ENCODE peak calls at places on chromosome 11, in eight cellular contexts. One of them, this sample, is unnamed.

GRCh38 chr11:46369458-46370152 is 11.9 kb upstream of the MDK start:
- DNase-seq in AG10803: peak
- DNase-seq in A549: peak
- DNase-seq in GM23248: peak
- DNase-seq in BJ: no peak
- DNase-seq in body of pancreas: no peak
- DNase-seq in AG04450: peak
- DNase-seq in astrocyte of the spinal cord: peak
- DNase-seq in this sample: peak

GRCh38 chr11:94553938-94554337 is 10.2 kb downstream of the FUT4 start:
- DNase-seq in AG10803: no peak
- DNase-seq in A549: no peak
- DNase-seq in GM23248: peak
- DNase-seq in BJ: no peak
- DNase-seq in body of pancreas: no peak
- DNase-seq in AG04450: peak
- DNase-seq in astrocyte of the spinal cord: peak
- DNase-seq in this sample: peak

GRCh38 chr11:70834277-70834940 is 418.0 kb downstream of the SHANK2 start:
- DNase-seq in AG10803: no peak
- DNase-seq in A549: no peak
- DNase-seq in GM23248: no peak
- DNase-seq in BJ: no peak
- DNase-seq in body of pancreas: no peak
- DNase-seq in AG04450: no peak
- DNase-seq in astrocyte of the spinal cord: no peak
- DNase-seq in this sample: no peak

GRCh38 chr11:48384670-48385069 is 18.4 kb upstream of the OR4C5 start:
- DNase-seq in AG10803: no peak
- DNase-seq in A549: peak
- DNase-seq in GM23248: no peak
- DNase-seq in BJ: no peak
- DNase-seq in body of pancreas: no peak
- DNase-seq in AG04450: no peak
- DNase-seq in astrocyte of the spinal cord: no peak
- DNase-seq in this sample: no peak

GRCh38 chr11:86896486-86896885 is 58.7 kb downstream of the FZD4 start:
- DNase-seq in AG10803: peak
- DNase-seq in A549: no peak
- DNase-seq in GM23248: peak
- DNase-seq in BJ: peak
- DNase-seq in body of pancreas: no peak
- DNase-seq in AG04450: peak
- DNase-seq in astrocyte of the spinal cord: peak
- DNase-seq in this sample: peak

GRCh38 chr11:57116654-57117053 is 65.1 kb upstream of the LRRC55 start:
- DNase-seq in AG10803: peak
- DNase-seq in A549: peak
- DNase-seq in GM23248: peak
- DNase-seq in BJ: no peak
- DNase-seq in body of pancreas: peak
- DNase-seq in AG04450: peak
- DNase-seq in astrocyte of the spinal cord: peak
- DNase-seq in this sample: peak

GRCh38 chr11:3123761-3124733 is 41.1 kb downstream of the OSBPL5 start:
- DNase-seq in AG10803: peak
- DNase-seq in A549: peak
- DNase-seq in GM23248: peak
- DNase-seq in BJ: peak
- DNase-seq in body of pancreas: peak
- DNase-seq in AG04450: peak
- DNase-seq in astrocyte of the spinal cord: peak
- DNase-seq in this sample: peak

GRCh38 chr11:945986-946385 is 20.3 kb downstream of the AP2A2 start:
- DNase-seq in AG10803: no peak
- DNase-seq in A549: peak
- DNase-seq in GM23248: no peak
- DNase-seq in BJ: no peak
- DNase-seq in body of pancreas: no peak
- DNase-seq in AG04450: no peak
- DNase-seq in astrocyte of the spinal cord: peak
- DNase-seq in this sample: peak

GRCh38 chr11:93515438-93515837 is 27.8 kb downstream of the SMCO4 start:
- DNase-seq in AG10803: no peak
- DNase-seq in A549: no peak
- DNase-seq in GM23248: no peak
- DNase-seq in BJ: no peak
- DNase-seq in body of pancreas: no peak
- DNase-seq in AG04450: no peak
- DNase-seq in astrocyte of the spinal cord: no peak
- DNase-seq in this sample: no peak

GRCh38 chr11:57349491-57350274 is 11.5 kb downstream of the P2RX3 start:
- DNase-seq in AG10803: peak
- DNase-seq in A549: peak
- DNase-seq in GM23248: peak
- DNase-seq in BJ: no peak
- DNase-seq in body of pancreas: peak
- DNase-seq in AG04450: no peak
- DNase-seq in astrocyte of the spinal cord: peak
- DNase-seq in this sample: peak

GRCh38 chr11:76587810-76588454 is 82.6 kb downstream of the LRRC32 start:
- DNase-seq in AG10803: no peak
- DNase-seq in A549: no peak
- DNase-seq in GM23248: no peak
- DNase-seq in BJ: no peak
- DNase-seq in body of pancreas: no peak
- DNase-seq in AG04450: no peak
- DNase-seq in astrocyte of the spinal cord: no peak
- DNase-seq in this sample: no peak

GRCh38 chr11:120001161-120002135 is 136.5 kb downstream of the TRIM29 start:
- DNase-seq in AG10803: no peak
- DNase-seq in A549: no peak
- DNase-seq in GM23248: no peak
- DNase-seq in BJ: no peak
- DNase-seq in body of pancreas: no peak
- DNase-seq in AG04450: no peak
- DNase-seq in astrocyte of the spinal cord: no peak
- DNase-seq in this sample: no peak

GRCh38 chr11:46099973-46100335 is 21.3 kb downstream of the PHF21A start:
- DNase-seq in AG10803: peak
- DNase-seq in A549: no peak
- DNase-seq in GM23248: peak
- DNase-seq in BJ: no peak
- DNase-seq in body of pancreas: no peak
- DNase-seq in AG04450: no peak
- DNase-seq in astrocyte of the spinal cord: peak
- DNase-seq in this sample: peak

GRCh38 chr11:79290766-79291165 is 150.1 kb downstream of the TENM4 start:
- DNase-seq in AG10803: no peak
- DNase-seq in A549: no peak
- DNase-seq in GM23248: no peak
- DNase-seq in BJ: no peak
- DNase-seq in body of pancreas: no peak
- DNase-seq in AG04450: no peak
- DNase-seq in astrocyte of the spinal cord: no peak
- DNase-seq in this sample: no peak

GRCh38 chr11:35260342-35260985 is 121.5 kb downstream of the CD44 start:
- DNase-seq in AG10803: peak
- DNase-seq in A549: peak
- DNase-seq in GM23248: peak
- DNase-seq in BJ: peak
- DNase-seq in body of pancreas: peak
- DNase-seq in AG04450: peak
- DNase-seq in astrocyte of the spinal cord: peak
- DNase-seq in this sample: peak

GRCh38 chr11:128695539-128696221 is 1.8 kb downstream of the FLI1 start:
- DNase-seq in AG10803: no peak
- DNase-seq in A549: no peak
- DNase-seq in GM23248: peak
- DNase-seq in BJ: no peak
- DNase-seq in body of pancreas: peak
- DNase-seq in AG04450: no peak
- DNase-seq in astrocyte of the spinal cord: peak
- DNase-seq in this sample: peak

GRCh38 chr11:128692750-128693578 is 908 bp upstream of the FLI1 start:
- DNase-seq in AG10803: peak
- DNase-seq in A549: peak
- DNase-seq in GM23248: peak
- DNase-seq in BJ: no peak
- DNase-seq in body of pancreas: no peak
- DNase-seq in AG04450: no peak
- DNase-seq in astrocyte of the spinal cord: peak
- DNase-seq in this sample: peak

GRCh38 chr11:128696930-128697329 is 3.1 kb downstream of the FLI1 start:
- DNase-seq in AG10803: no peak
- DNase-seq in A549: no peak
- DNase-seq in GM23248: no peak
- DNase-seq in BJ: no peak
- DNase-seq in body of pancreas: no peak
- DNase-seq in AG04450: no peak
- DNase-seq in astrocyte of the spinal cord: no peak
- DNase-seq in this sample: no peak

GRCh38 chr11:128691802-128692749 is 1.8 kb upstream of the FLI1 start:
- DNase-seq in AG10803: no peak
- DNase-seq in A549: no peak
- DNase-seq in GM23248: peak
- DNase-seq in BJ: no peak
- DNase-seq in body of pancreas: no peak
- DNase-seq in AG04450: no peak
- DNase-seq in astrocyte of the spinal cord: no peak
- DNase-seq in this sample: no peak

DNA sequence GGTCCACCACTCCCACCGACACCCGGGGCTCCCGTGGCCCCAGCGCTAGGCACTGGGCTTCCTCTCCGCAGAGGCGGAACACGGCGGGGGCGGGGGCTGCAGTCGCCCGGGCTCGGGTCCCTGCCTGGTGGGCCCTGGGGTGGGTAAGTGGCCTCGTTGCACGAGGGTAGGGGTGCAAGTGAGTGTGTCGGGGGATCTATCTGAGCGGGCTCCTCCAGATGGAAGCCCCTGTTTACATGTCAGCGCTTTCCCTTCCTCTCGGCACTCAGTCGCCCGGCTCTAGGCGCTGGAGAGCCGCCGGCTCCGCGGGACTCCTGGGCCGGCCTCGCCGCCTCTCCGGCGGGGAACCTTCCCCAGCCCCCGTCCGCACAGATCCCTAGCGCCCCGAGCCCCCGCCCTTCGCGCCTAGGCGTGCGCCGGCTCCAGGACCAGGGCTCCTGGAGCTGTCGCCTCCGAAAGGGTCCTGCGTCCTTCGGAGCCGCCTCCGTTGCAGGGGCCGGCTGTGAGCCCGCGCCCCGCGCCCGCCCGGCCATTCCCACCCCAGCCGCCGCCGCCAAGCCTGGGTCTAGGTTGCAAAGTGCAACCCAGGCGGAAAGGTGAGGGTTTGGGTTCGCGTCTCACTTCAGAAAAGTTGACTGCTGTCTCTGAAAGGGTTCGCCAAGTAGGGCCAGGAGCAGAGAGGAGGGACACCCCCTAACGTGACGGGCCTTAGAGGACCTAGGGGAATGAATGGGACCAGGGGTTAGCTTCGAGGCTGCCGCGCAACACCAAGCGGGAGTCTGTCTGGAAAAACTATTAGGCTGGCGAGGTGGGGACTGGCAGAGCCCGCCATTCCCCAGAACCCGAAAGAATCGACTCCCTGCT is 978 bp downstream of the FLI1 start:
- DNase-seq in AG10803: no peak
- DNase-seq in A549: no peak
- DNase-seq in GM23248: peak
- DNase-seq in BJ: no peak
- DNase-seq in body of pancreas: no peak
- DNase-seq in AG04450: no peak
- DNase-seq in astrocyte of the spinal cord: peak
- DNase-seq in this sample: peak
- H3K4me3 ChIP-seq in AG10803: peak
- H3K4me3 ChIP-seq in A549: peak
- H3K4me3 ChIP-seq in GM23248: peak
- H3K4me3 ChIP-seq in BJ: peak
- H3K4me3 ChIP-seq in body of pancreas: no peak
- H3K4me3 ChIP-seq in AG04450: peak
- H3K4me3 ChIP-seq in astrocyte of the spinal cord: peak
- H3K4me3 ChIP-seq in this sample: peak

DNA sequence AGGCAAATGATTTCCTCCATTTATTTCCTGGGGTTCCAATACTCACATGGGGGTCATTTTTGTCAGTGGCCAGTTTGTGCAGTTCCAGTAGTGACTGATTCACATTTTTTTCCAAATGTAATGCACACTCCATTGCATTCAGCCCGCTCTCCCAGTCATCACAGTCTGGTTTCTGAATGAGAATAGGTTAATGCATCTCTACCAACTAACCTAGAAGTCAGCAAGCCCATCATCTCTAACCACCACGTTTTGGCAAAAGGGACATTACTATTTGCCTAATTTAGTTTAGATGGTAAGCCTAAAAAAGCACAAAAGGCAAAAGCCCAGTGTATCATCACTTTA is 2.5 kb downstream of the FTH1 start:
- DNase-seq in AG10803: no peak
- DNase-seq in A549: no peak
- DNase-seq in GM23248: no peak
- DNase-seq in BJ: no peak
- DNase-seq in body of pancreas: no peak
- DNase-seq in AG04450: no peak
- DNase-seq in astrocyte of the spinal cord: no peak
- DNase-seq in this sample: peak
- H3K4me3 ChIP-seq in AG10803: peak
- H3K4me3 ChIP-seq in A549: peak
- H3K4me3 ChIP-seq in GM23248: peak
- H3K4me3 ChIP-seq in BJ: peak
- H3K4me3 ChIP-seq in body of pancreas: no peak
- H3K4me3 ChIP-seq in AG04450: peak
- H3K4me3 ChIP-seq in astrocyte of the spinal cord: peak
- H3K4me3 ChIP-seq in this sample: peak

GRCh38 chr11:126063510-126063858 is 818 bp upstream of the CDON start:
- DNase-seq in AG10803: no peak
- DNase-seq in A549: no peak
- DNase-seq in GM23248: no peak
- DNase-seq in BJ: no peak
- DNase-seq in body of pancreas: no peak
- DNase-seq in AG04450: no peak
- DNase-seq in astrocyte of the spinal cord: no peak
- DNase-seq in this sample: no peak
- H3K4me3 ChIP-seq in AG10803: peak
- H3K4me3 ChIP-seq in A549: peak
- H3K4me3 ChIP-seq in GM23248: peak
- H3K4me3 ChIP-seq in BJ: peak
- H3K4me3 ChIP-seq in body of pancreas: no peak
- H3K4me3 ChIP-seq in AG04450: peak
- H3K4me3 ChIP-seq in astrocyte of the spinal cord: peak
- H3K4me3 ChIP-seq in this sample: peak

DNA sequence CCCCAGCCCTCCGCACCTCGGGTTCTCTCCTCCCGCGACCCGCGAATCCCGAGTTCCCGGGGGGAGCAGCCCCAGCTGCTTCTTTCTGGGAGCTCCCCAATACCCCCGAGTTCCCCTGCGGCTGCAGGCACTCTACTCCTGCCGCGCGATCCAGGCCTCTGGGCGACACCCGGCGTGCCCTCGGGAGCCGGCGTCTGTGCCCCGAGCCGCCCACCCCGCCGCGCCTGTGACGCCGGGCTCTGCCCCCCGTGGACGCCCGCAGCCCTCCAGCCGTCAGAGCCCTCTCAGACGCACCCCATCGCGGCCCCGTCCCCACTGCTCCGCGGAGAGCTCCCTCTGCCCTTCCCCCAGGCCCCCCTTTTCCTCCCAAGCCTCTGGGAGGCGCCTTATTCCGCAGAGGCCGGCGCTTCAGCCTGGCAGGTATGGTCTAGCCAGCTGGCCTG is 422 bp downstream of the GLB1L2 start:
- DNase-seq in AG10803: no peak
- DNase-seq in A549: no peak
- DNase-seq in GM23248: no peak
- DNase-seq in BJ: no peak
- DNase-seq in body of pancreas: peak
- DNase-seq in AG04450: no peak
- DNase-seq in astrocyte of the spinal cord: no peak
- DNase-seq in this sample: no peak
- H3K4me3 ChIP-seq in AG10803: peak
- H3K4me3 ChIP-seq in A549: peak
- H3K4me3 ChIP-seq in GM23248: no peak
- H3K4me3 ChIP-seq in BJ: peak
- H3K4me3 ChIP-seq in body of pancreas: peak
- H3K4me3 ChIP-seq in AG04450: peak
- H3K4me3 ChIP-seq in astrocyte of the spinal cord: peak
- H3K4me3 ChIP-seq in this sample: peak